ENCODE peak calls at places on chromosomes 4 and X, in four cellular contexts. K is HFF-Myc, X is NB4, H is endothelial cell of umbilical vein. R is an unnamed sample.
A peak's percentile ranks its signal among the peaks of the same experiment; 100 is the strongest.

GRCh38 chrX:153597351-153597750 is 1.6 kb downstream of the CCNQ start:
- DNase-seq in K (no peak), X (peak; percentile 15), H (no peak), R (no peak)

GRCh38 chrX:45771114-45771513 is 570.4 kb upstream of the DIPK2B start:
- DNase-seq in K (peak; percentile 92), X (peak; percentile 56), H (peak; percentile 86), R (no peak)

GRCh38 chr4:94274912-94275311 is 67.2 kb downstream of the SMARCAD1 start:
- DNase-seq in K (no peak), X (no peak), H (no peak), R (no peak)

GRCh38 chr4:95250544-95251137 is 298.1 kb downstream of the UNC5C start:
- DNase-seq in K (no peak), X (no peak), H (no peak), R (no peak)

GRCh38 chr4:134935320-134935719 is 733.7 kb upstream of the PABPC4L start:
- DNase-seq in K (no peak), X (peak; percentile 30), H (peak; percentile 49), R (peak; percentile 3)

GRCh38 chr4:118824141-118824540 is 11.8 kb downstream of the SEC24D start:
- DNase-seq in K (no peak), X (no peak), H (no peak), R (no peak)

GRCh38 chr4:114649908-114650307 is 51.3 kb downstream of the UGT8 start:
- DNase-seq in K (no peak), X (no peak), H (no peak), R (no peak)

GRCh38 chr4:41196633-41197332 is 17.6 kb downstream of the APBB2 start:
- DNase-seq in K (peak; percentile 40), X (no peak), H (no peak), R (no peak)

GRCh38 chrX:153609917-153610833 is 11.2 kb upstream of the CCNQ start:
- DNase-seq in K (no peak), X (peak; percentile 74), H (peak; percentile 65), R (peak; percentile 70)

GRCh38 chrX:72351606-72352338 is 46.1 kb upstream of the CITED1 start:
- DNase-seq in K (peak; percentile 41), X (no peak), H (no peak), R (no peak)

GRCh38 chr4:54657556-54658313 is at the start of gene KIT:
- DNase-seq in K (no peak), X (peak; percentile 37), H (peak; percentile 56), R (no peak)

DNA sequence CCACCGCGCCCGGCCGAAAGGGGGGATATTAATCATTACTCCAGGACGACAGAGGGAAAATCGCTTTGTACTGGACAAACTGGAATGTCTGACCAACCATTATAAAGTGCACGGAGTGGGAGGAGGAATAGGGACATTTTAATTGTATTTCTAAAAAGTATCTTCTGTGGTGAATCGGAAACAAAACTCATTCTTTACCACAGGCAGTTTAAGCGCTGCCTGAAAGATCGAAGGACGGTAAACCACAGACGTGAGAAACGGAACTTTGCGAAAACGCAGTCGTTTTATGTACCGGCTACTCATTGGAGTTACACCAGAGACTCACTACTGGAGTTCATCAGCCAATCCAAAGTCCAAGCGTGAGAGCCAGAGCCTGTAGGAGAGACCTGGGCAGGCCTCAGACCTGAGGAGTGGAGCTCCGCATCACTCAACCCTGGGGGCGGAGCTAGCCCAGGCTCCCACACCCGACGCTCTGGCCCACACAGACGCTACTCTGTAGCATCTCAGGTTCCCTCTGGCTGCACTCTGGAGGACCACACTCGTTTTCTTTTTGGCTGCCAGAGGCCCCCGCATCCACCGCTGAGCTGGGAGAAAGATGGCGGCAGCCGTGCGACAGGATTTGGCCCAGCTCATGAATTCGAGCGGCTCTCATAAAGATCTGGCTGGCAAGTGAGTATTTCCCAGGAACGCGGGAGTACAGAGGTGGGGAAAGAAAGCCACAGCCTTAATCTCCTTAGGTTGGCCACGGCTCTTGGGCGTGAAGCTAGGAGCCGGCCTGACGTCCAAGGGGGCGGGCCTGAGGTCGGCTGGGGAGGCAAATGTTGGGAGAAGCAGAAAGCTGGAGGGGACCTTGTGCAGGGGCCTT is at the start of gene COPS4:
- DNase-seq in K (peak; percentile 100), X (peak; percentile 100), H (peak; percentile 100), R (peak; percentile 100)
- TF ChIP-seq CTCF in K (peak; percentile 14), X (no peak), H (no peak), R (no peak)

GRCh38 chrX:43559643-43560042 is 96.5 kb upstream of the MAOA start:
- DNase-seq in K (no peak), X (peak; percentile 49), H (peak; percentile 57), R (peak; percentile 29)

GRCh38 chrX:43556207-43556606 is 99.9 kb upstream of the MAOA start:
- DNase-seq in K (no peak), X (no peak), H (no peak), R (no peak)

GRCh38 chrX:43560247-43560946 is 95.7 kb upstream of the MAOA start:
- DNase-seq in K (no peak), X (no peak), H (no peak), R (no peak)

GRCh38 chrX:43562372-43562771 is 93.7 kb upstream of the MAOA start:
- DNase-seq in K (no peak), X (no peak), H (no peak), R (no peak)

DNA sequence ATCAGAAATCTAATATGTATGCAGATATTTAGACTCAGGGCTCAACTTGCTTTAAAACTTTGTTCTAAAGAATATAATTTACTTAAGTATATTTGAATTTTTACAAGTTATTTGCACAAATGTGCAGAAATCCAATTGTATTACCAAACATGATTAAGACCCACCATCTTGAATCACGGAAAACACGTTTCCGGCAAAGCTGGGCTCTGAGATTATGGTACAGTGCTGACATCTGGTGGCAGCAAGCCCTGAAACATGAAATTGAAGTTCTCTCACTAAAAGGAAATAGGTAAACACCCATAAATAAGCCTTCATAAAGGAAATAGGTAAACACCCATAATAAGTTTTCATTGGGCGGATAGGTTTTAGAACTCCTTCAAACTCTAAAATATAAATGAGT is 98.3 kb upstream of the MAOA start:
- DNase-seq in K (no peak), X (peak; percentile 58), H (peak; percentile 59), R (peak; percentile 67)
- TF ChIP-seq CTCF in K (peak; percentile 50), X (peak; percentile 39), H (peak; percentile 29), R (peak; percentile 50)

GRCh38 chr4:158166701-158167100 is 6.1 kb downstream of the GASK1B start:
- DNase-seq in K (no peak), X (no peak), H (peak; percentile 71), R (no peak)

GRCh38 chr4:158161561-158162354 is 11.1 kb downstream of the GASK1B start:
- DNase-seq in K (no peak), X (no peak), H (peak; percentile 99), R (no peak)

GRCh38 chr4:158162637-158163036 is 10.2 kb downstream of the GASK1B start:
- DNase-seq in K (no peak), X (no peak), H (peak; percentile 78), R (no peak)

GRCh38 chr4:158164849-158165248 is 8.0 kb downstream of the GASK1B start:
- DNase-seq in K (no peak), X (no peak), H (peak; percentile 60), R (no peak)

GRCh38 chr4:158163941-158164665 is 8.7 kb downstream of the GASK1B start:
- DNase-seq in K (no peak), X (no peak), H (peak; percentile 70), R (no peak)
- TF ChIP-seq CTCF in K (no peak), X (no peak), H (no peak), R (no peak)

GRCh38 chr4:6109842-6110560 is 90.3 kb downstream of the JAKMIP1 start:
- DNase-seq in K (no peak), X (peak; percentile 32), H (no peak), R (peak; percentile 16)
- TF ChIP-seq CTCF in K (no peak), X (peak; percentile 39), H (no peak), R (peak; percentile 40)

DNA sequence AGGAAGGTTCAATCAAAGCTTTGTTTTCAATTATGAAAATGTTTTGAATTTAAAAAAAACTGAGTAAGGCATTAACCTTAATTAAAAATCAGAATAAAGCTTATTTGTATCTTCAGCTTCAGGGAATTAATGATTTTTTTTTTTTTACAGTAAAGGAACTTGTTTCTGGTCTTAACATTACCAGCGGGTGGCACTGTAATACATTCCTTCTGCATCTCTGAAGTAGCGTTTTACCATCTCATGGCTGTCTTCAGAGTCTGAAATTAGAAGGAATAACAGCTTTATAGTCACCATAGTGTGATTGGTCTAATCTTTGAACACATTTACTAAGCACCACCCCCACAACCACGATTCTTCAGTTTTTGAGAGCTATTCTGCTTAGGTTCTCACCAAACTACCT is 102.6 kb downstream of the IL1RAPL2 start:
- DNase-seq in K (no peak), X (peak; percentile 16), H (no peak), R (peak; percentile 1)
- TF ChIP-seq CTCF in K (no peak), X (no peak), H (no peak), R (no peak)

GRCh38 chr4:1193206-1194027 is 21.0 kb upstream of the SPON2 start:
- DNase-seq in K (no peak), X (peak; percentile 15), H (no peak), R (peak; percentile 1)

GRCh38 chr4:1195894-1196401 is 23.6 kb upstream of the SPON2 start:
- DNase-seq in K (no peak), X (peak; percentile 10), H (no peak), R (peak; percentile 0)

GRCh38 chr4:1192493-1193205 is 20.3 kb upstream of the SPON2 start:
- DNase-seq in K (no peak), X (peak; percentile 4), H (no peak), R (peak; percentile 2)

GRCh38 chr4:1195109-1195671 is 22.8 kb upstream of the SPON2 start:
- DNase-seq in K (no peak), X (peak; percentile 46), H (no peak), R (peak; percentile 0)

GRCh38 chr4:1194028-1194900 is 21.9 kb upstream of the SPON2 start:
- DNase-seq in K (no peak), X (peak; percentile 85), H (peak; percentile 31), R (peak; percentile 3)
- TF ChIP-seq CTCF in K (no peak), X (peak; percentile 23), H (no peak), R (no peak)

GRCh38 chr4:10889819-10890218 is 205.3 kb upstream of the CLNK start:
- DNase-seq in K (no peak), X (no peak), H (no peak), R (no peak)
- TF ChIP-seq CTCF in K (no peak), X (peak; percentile 14), H (no peak), R (no peak)